ENCODE peak calls at places on chromosomes 2 and 18, in six cellular contexts. W is ovary, M is prostate gland, Q is suprapubic skin, P is heart left ventricle, S is adrenal gland. Z is an unnamed sample. For H3K9me3, the result is how much of the 10 kb centered on the place peaks cover.

GRCh38 chr2:71700880-71701397 is 247.6 kb downstream of the DYSF start:
- DNase-seq in P (peak), M (peak), Q (peak), S (no peak), W (no peak), Z (no peak)

GRCh38 chr18:47847635-47848034 is 82.8 kb downstream of the SMAD2 start:
- DNase-seq in Q (no peak), S (no peak), W (no peak), P (no peak), M (no peak), Z (no peak)

GRCh38 chr2:118539290-118539689 is 308.2 kb downstream of the EN1 start:
- DNase-seq in M (no peak), P (no peak), Q (no peak), S (peak), W (peak), Z (no peak)

GRCh38 chr2:9658972-9659371 is 28.2 kb upstream of the YWHAQ start:
- DNase-seq in P (no peak), M (no peak), S (no peak), W (no peak), Q (no peak), Z (no peak)

GRCh38 chr18:11034816-11035215 is 114.6 kb downstream of the PIEZO2 start:
- DNase-seq in S (no peak), M (no peak), Q (no peak), W (no peak), P (no peak), Z (no peak)

GRCh38 chr2:67616749-67617148 is 219.6 kb downstream of the ETAA1 start:
- DNase-seq in Q (no peak), S (no peak), M (no peak), P (no peak), W (no peak), Z (no peak)

GRCh38 chr2:18505703-18506341 is 54.6 kb downstream of the RDH14 start:
- DNase-seq in M (no peak), S (no peak), Q (no peak), W (no peak), P (no peak), Z (no peak)

GRCh38 chr2:129762386-129763189 is 216.9 kb upstream of the RAB6C start:
- DNase-seq in S (no peak), M (no peak), P (no peak), W (no peak), Q (no peak), Z (no peak)

GRCh38 chr2:33494155-33494779 is 17.8 kb downstream of the RASGRP3 start:
- DNase-seq in W (no peak), S (no peak), M (no peak), P (no peak), Q (no peak), Z (no peak)

GRCh38 chr2:234457421-234457820 is 39.5 kb downstream of the ARL4C start:
- DNase-seq in W (no peak), M (no peak), S (no peak), P (no peak), Q (no peak), Z (no peak)

GRCh38 chr2:219059725-219060682 is 717 bp downstream of the IHH start:
- DNase-seq in Q (no peak), W (no peak), P (no peak), M (no peak), S (peak), Z (no peak)

GRCh38 chr2:117190856-117191255 is 623.6 kb upstream of the DDX18 start:
- DNase-seq in M (no peak), S (no peak), W (no peak), Q (no peak), P (no peak), Z (no peak)

GRCh38 chr2:62504657-62505056 is 1.3 kb downstream of the TMEM17 start:
- DNase-seq in W (no peak), S (no peak), P (no peak), M (no peak), Q (no peak), Z (no peak)

GRCh38 chr2:30275256-30275655 is 43.9 kb downstream of the LBH start:
- DNase-seq in Q (no peak), M (no peak), S (no peak), P (no peak), W (no peak), Z (no peak)

GRCh38 chr18:58671941-58672565 is 788 bp downstream of the MALT1 start:
- DNase-seq in S (no peak), M (peak), Q (no peak), W (no peak), P (no peak), Z (peak)

GRCh38 chr2:48900321-48901014 is 144.9 kb upstream of the LHCGR start:
- DNase-seq in M (no peak), W (no peak), S (no peak), Q (no peak), P (no peak), Z (no peak)

GRCh38 chr2:70123051-70123828 is 36.0 kb downstream of the PCBP1 start:
- DNase-seq in S (no peak), W (peak), P (no peak), M (peak), Q (peak), Z (no peak)

GRCh38 chr2:152419944-152420813 is 85.2 kb downstream of the FMNL2 start:
- DNase-seq in S (no peak), M (no peak), P (no peak), Q (no peak), W (no peak), Z (no peak)

GRCh38 chr18:58781627-58782194 is 83.0 kb upstream of the ZNF532 start:
- DNase-seq in W (peak), M (peak), Q (peak), S (peak), P (peak), Z (peak)

GRCh38 chr18:74388227-74388626 is 68.9 kb downstream of the DIPK1C start:
- DNase-seq in M (no peak), Q (no peak), S (no peak), P (no peak), W (no peak), Z (no peak)

GRCh38 chr2:207768891-207769596 is 662 bp downstream of the FZD5 start:
- DNase-seq in W (peak), M (peak), P (peak), S (no peak), Q (no peak), Z (no peak)

GRCh38 chr2:48129256-48129950 is 223.1 kb upstream of the FBXO11 start:
- DNase-seq in W (no peak), S (no peak), Q (no peak), M (no peak), P (no peak), Z (no peak)

GRCh38 chr2:98909381-98910211 is 26.4 kb downstream of the CRACDL start:
- DNase-seq in S (no peak), W (no peak), Q (peak), P (no peak), M (peak), Z (no peak)

GRCh38 chr2:120323214-120323613 is 22.7 kb upstream of the INHBB start:
- DNase-seq in W (peak), Q (no peak), P (peak), S (peak), M (no peak), Z (no peak)

GRCh38 chr2:119383410-119384140 is 16.8 kb downstream of the DBI start:
- DNase-seq in S (no peak), M (peak), W (no peak), P (no peak), Q (no peak), Z (no peak)

GRCh38 chr2:150485871-150486538 is 1.5 kb downstream of the RND3 start:
- DNase-seq in W (peak), P (peak), M (peak), S (peak), Q (peak), Z (no peak)

GRCh38 chr2:239790721-239791120 is 234.4 kb downstream of the NDUFA10 start:
- DNase-seq in M (no peak), P (no peak), Q (peak), W (peak), S (no peak), Z (no peak)

GRCh38 chr18:55083461-55083860 is 124.2 kb upstream of the CCDC68 start:
- DNase-seq in P (no peak), M (no peak), W (no peak), Q (no peak), S (no peak), Z (no peak)

GRCh38 chr18:23053756-23054457 is 81.4 kb upstream of the CABLES1 start:
- DNase-seq in P (no peak), M (no peak), W (no peak), S (no peak), Q (no peak), Z (no peak)

GRCh38 chr18:65975536-65975935 is 224.7 kb downstream of the CDH7 start:
- DNase-seq in M (no peak), S (no peak), W (no peak), Q (no peak), P (no peak), Z (no peak)
- TF ChIP-seq POLR2A in M (no peak), S (no peak), W (no peak), Q (no peak), P (no peak), Z (no peak)

DNA sequence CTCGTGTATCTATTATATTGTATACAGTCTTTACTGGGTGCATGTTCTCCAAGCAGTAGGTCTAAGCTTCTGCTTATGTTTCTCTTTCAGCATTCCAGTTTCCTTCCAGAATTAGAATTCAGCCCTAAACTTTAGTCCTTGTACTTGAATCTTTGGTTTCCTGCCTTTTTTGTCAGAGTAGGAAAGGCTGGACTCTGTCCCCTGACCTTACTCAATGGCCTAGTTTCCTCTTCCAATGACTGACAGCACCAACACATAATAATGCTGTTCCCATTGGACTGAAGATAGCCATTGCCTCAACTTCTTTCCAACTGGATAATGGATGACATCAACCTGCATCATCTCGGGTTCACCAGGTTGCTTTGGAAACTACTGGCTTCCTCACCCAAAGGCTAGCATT is 217.0 kb downstream of the FIGN start:
- DNase-seq in S (no peak), W (no peak), Q (no peak), P (no peak), M (no peak), Z (no peak)
- H3K4me3 ChIP-seq in S (no peak), W (no peak), Q (no peak), P (no peak), M (no peak), Z (no peak)

GRCh38 chr18:78892201-78892600 is 87.4 kb upstream of the SALL3 start:
- DNase-seq in Q (no peak), M (no peak), S (no peak), W (no peak), P (no peak), Z (no peak)
- H3K9me3 ChIP-seq in Q (under half), M (under half), S (under half), W (under half), P (under half), Z (under half)

GRCh38 chr2:3472296-3472695 is 47.0 kb downstream of the ADI1 start:
- DNase-seq in M (no peak), P (no peak), S (no peak), W (no peak), Q (no peak), Z (no peak)

GRCh38 chr2:3468296-3468988 is 50.9 kb downstream of the ADI1 start:
- DNase-seq in P (no peak), M (no peak), W (no peak), S (no peak), Q (no peak), Z (no peak)

GRCh38 chr2:3469486-3469885 is 49.8 kb downstream of the ADI1 start:
- DNase-seq in S (no peak), Q (no peak), W (no peak), M (no peak), P (peak), Z (no peak)

GRCh38 chr2:3470856-3471737 is 48.2 kb downstream of the ADI1 start:
- DNase-seq in W (no peak), S (no peak), P (no peak), M (peak), Q (no peak), Z (no peak)

GRCh38 chr2:3470166-3470651 is 49.1 kb downstream of the ADI1 start:
- DNase-seq in M (peak), S (no peak), W (peak), Q (no peak), P (peak), Z (no peak)
- TF ChIP-seq POLR2A in M (no peak), S (no peak), W (no peak), Q (no peak), P (peak), Z (no peak)

GRCh38 chr2:20450201-20451108 is 3.6 kb downstream of the RHOB start:
- DNase-seq in Q (peak), M (peak), S (peak), P (no peak), W (peak), Z (no peak)
- H3K4me3 ChIP-seq in Q (peak), M (peak), S (no peak), P (peak), W (peak), Z (no peak)

DNA sequence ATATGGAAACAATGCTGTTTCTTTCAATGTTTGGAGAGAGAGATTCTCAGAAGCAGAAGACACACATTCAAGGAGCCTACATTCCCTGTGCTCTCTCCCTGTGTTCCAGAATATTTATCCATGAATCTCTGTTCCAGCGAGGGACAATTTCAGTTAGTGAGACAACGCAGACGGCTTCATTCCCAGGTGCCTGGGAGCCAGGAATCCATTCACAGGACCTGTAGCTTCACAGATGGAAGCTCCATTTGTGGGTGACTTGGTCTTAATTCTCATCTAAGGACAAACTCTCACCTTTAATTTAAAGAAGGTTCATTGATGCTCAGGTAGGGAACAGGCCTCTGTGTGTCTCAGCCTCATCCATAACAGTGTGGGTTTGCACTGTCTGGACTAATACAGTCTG is 1156.6 kb downstream of the RPIA start:
- DNase-seq in Q (no peak), W (no peak), S (no peak), M (no peak), P (no peak), Z (no peak)
- H3K9me3 ChIP-seq in Q (under half), W (under half), S (under half), M (under half), P (under half), Z (under half)